ENCODE peak calls at places on chromosomes 11 and 22, in ten cellular contexts. Z, T, X, H, U, A, R, S, W and P are unnamed samples.

GRCh38 chr22:29265929-29266328 is 1.9 kb downstream of the RHBDD3 start:
- ATAC-seq in W (no peak), U (no peak), Z (no peak), X (no peak), H (no peak), R (no peak), T (no peak), S (no peak), A (no peak), P (no peak)

GRCh38 chr11:118058311-118059230 is 18.3 kb upstream of the TMPRSS4 start:
- ATAC-seq in R (peak; percentile 16), S (no peak), T (no peak), Z (no peak), A (no peak), H (no peak), X (peak; percentile 23), U (no peak), W (peak; percentile 16), P (no peak)

GRCh38 chr22:20438066-20438677 is 547 bp upstream of the SCARF2 start:
- ATAC-seq in X (no peak), T (peak; percentile 23), R (peak; percentile 15), H (peak; percentile 20), Z (peak; percentile 50), A (no peak), S (no peak), U (peak; percentile 8), W (peak; percentile 52), P (peak; percentile 64)

GRCh38 chr11:94674005-94674491 is 94.1 kb upstream of the AMOTL1 start:
- ATAC-seq in U (no peak), S (no peak), X (no peak), H (no peak), W (no peak), T (no peak), R (no peak), A (no peak), Z (no peak), P (peak; percentile 13)

GRCh38 chr11:1930448-1930802 is 10.9 kb downstream of the TNNT3 start:
- ATAC-seq in Z (no peak), T (no peak), X (no peak), S (peak; percentile 26), W (no peak), U (no peak), H (no peak), R (no peak), A (no peak), P (peak; percentile 37)

GRCh38 chr11:118846181-118846946 is 37.3 kb upstream of the CXCR5 start:
- ATAC-seq in Z (no peak), T (no peak), H (no peak), S (no peak), A (no peak), R (no peak), W (no peak), U (no peak), X (peak; percentile 98), P (no peak)

GRCh38 chr11:102452461-102453285 is at the start of gene TMEM123:
- ATAC-seq in X (peak; percentile 87), Z (peak; percentile 93), W (peak; percentile 89), T (peak; percentile 87), S (peak; percentile 72), U (peak; percentile 77), A (peak; percentile 80), H (peak; percentile 88), R (peak; percentile 87), P (peak; percentile 88)

GRCh38 chr11:128579790-128580504 is 7.4 kb downstream of the ETS1 start:
- ATAC-seq in A (no peak), U (no peak), Z (no peak), T (no peak), S (peak; percentile 69), R (no peak), H (no peak), W (no peak), X (no peak), P (no peak)

GRCh38 chr11:64843971-64844329 is 503 bp downstream of the CDC42BPG start:
- ATAC-seq in X (peak; percentile 2), Z (no peak), U (no peak), S (peak; percentile 2), H (peak; percentile 2), W (peak; percentile 0), T (no peak), A (peak; percentile 1), R (no peak), P (no peak)

GRCh38 chr11:123363556-123363955 is 66.5 kb upstream of the GRAMD1B start:
- ATAC-seq in H (no peak), X (no peak), W (no peak), U (no peak), R (no peak), T (no peak), S (no peak), A (no peak), Z (no peak), P (no peak)

GRCh38 chr22:24431309-24432034 is 4.1 kb downstream of the ADORA2A start:
- ATAC-seq in T (no peak), X (no peak), S (no peak), R (no peak), A (no peak), H (no peak), U (peak; percentile 64), Z (no peak), W (no peak), P (no peak)

GRCh38 chr22:38869663-38870062 is 2.4 kb downstream of the CBX6 start:
- ATAC-seq in X (no peak), T (no peak), H (no peak), R (no peak), U (no peak), Z (no peak), S (no peak), W (no peak), A (no peak), P (no peak)

GRCh38 chr11:120835601-120836228 is 188.2 kb upstream of the TBCEL start:
- ATAC-seq in S (no peak), H (no peak), Z (no peak), U (no peak), A (no peak), X (no peak), T (no peak), W (no peak), R (no peak), P (no peak)

GRCh38 chr22:31286360-31287255 is 5.7 kb downstream of the PIK3IP1 start:
- ATAC-seq in A (no peak), U (peak; percentile 2), Z (peak; percentile 3), W (no peak), R (no peak), T (no peak), H (no peak), S (peak; percentile 40), X (no peak), P (no peak)

GRCh38 chr22:49291781-49292180 is 535.9 kb downstream of the BRD1 start:
- ATAC-seq in U (no peak), A (no peak), H (no peak), X (no peak), T (no peak), W (no peak), R (no peak), S (no peak), Z (no peak), P (no peak)

GRCh38 chr11:35045219-35045819 is 93.7 kb upstream of the CD44 start:
- ATAC-seq in S (peak; percentile 66), H (peak; percentile 75), X (no peak), A (no peak), W (peak; percentile 86), T (peak; percentile 54), U (peak; percentile 91), Z (peak; percentile 87), R (no peak), P (no peak)

GRCh38 chr11:19725379-19726079 is 12.9 kb downstream of the NAV2 start:
- ATAC-seq in A (no peak), W (peak; percentile 86), Z (peak; percentile 90), H (peak; percentile 29), X (no peak), U (no peak), T (peak; percentile 77), R (no peak), S (no peak), P (peak; percentile 60)

GRCh38 chr22:40212126-40212525 is 34.4 kb downstream of the TNRC6B start:
- ATAC-seq in X (no peak), Z (no peak), A (no peak), U (no peak), H (no peak), W (no peak), R (no peak), S (no peak), T (no peak), P (peak; percentile 34)

DNA sequence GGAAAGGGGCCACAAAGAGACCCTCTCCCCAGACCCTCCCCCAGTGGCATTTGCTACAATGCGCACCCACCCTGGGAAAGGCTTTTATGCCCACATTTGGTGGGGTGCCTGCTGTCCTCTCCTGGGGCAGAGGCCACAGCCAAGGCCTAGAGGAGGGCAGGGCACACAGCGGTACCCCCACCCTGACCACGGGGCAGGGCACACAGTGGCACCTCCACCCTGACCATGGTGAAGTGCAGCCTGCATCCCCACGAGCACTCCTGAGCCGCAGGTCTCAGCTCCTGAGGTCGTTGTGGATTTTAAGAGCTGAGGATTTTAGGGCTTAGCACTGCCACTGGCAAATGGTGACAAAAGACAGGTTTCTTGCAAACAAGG is 34.1 kb downstream of the CERK start:
- ATAC-seq in H (no peak), U (no peak), Z (no peak), X (no peak), R (no peak), W (no peak), T (no peak), A (no peak), S (no peak), P (no peak)
- H3K36me3 ChIP-seq in H (peaks cover 55% of the 10 kb centered on the region), U (peaks cover 44% of the 10 kb centered on the region), Z (peaks cover 95% of the 10 kb centered on the region), X (peaks cover 26% of the 10 kb centered on the region), R (no peaks in the 10 kb centered on the region), W (peaks cover 96% of the 10 kb centered on the region), T (peaks cover 68% of the 10 kb centered on the region), A (peaks cover 5% of the 10 kb centered on the region), S (peaks cover 51% of the 10 kb centered on the region), P (no peaks in the 10 kb centered on the region)

GRCh38 chr11:130637566-130637965 is 189.1 kb downstream of the ADAMTS15 start:
- ATAC-seq in W (no peak), U (no peak), H (no peak), A (no peak), T (no peak), S (no peak), R (no peak), Z (no peak), X (no peak), P (no peak)
- H3K27ac ChIP-seq in W (no peak overlapping the region), U (peak overlapping the region; percentile 20), H (no peak overlapping the region), A (no peak overlapping the region), T (peak overlapping the region; percentile 52), S (no peak overlapping the region), R (peak overlapping the region; percentile 99), Z (no peak overlapping the region), X (no peak overlapping the region), P (no peak overlapping the region)

GRCh38 chr11:82663535-82663934 is 70.1 kb downstream of the FAM181B start:
- ATAC-seq in W (no peak), Z (no peak), T (no peak), X (no peak), R (no peak), A (no peak), H (no peak), U (no peak), S (no peak), P (no peak)
- TF ChIP-seq CTCF in W (no peak), Z (no peak), T (no peak), X (no peak), R (no peak), A (no peak), H (no peak), U (no peak), S (no peak), P (no peak)

DNA sequence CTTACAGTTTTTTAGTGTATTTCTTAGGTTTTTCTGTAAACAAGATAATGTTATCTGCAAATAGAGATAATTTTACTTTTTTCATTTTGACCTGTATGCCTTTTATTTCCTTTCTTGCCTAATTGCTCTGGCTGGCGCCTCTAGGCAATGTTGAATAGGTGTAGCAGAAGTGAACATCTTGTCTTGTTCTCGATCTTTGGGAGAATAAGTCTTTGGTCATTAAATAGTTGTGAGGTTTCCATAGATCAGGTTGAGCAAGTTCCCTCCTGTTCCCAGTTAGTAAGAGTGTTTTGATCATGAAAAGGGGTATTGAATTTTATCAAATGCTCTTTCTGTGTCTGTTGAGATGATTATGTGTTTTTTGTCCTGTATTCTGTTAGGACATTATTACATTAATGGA is 24.0 kb downstream of the PIH1D2 start:
- ATAC-seq in X (no peak), U (no peak), S (no peak), T (no peak), A (no peak), Z (no peak), W (no peak), H (no peak), R (no peak), P (no peak)
- H3K36me3 ChIP-seq in X (peaks cover 89% of the 10 kb centered on the region), U (peaks cover 69% of the 10 kb centered on the region), S (peaks cover 9% of the 10 kb centered on the region), T (peaks cover 14% of the 10 kb centered on the region), A (peaks cover 31% of the 10 kb centered on the region), Z (peaks cover 88% of the 10 kb centered on the region), W (peaks cover 79% of the 10 kb centered on the region), H (peaks cover 35% of the 10 kb centered on the region), R (peaks cover 24% of the 10 kb centered on the region), P (peaks cover 81% of the 10 kb centered on the region)